ENCODE peak calls at places on chromosomes 12 and 14, in four cellular contexts. X is K562; K is cardiac muscle cell; N is CD8-positive, alpha-beta T cell. E is an unnamed sample.
A peak's percentile ranks its signal among the peaks of the same experiment; 100 is the strongest.

GRCh38 chr12:24839268-24839791 is 109.6 kb downstream of the BCAT1 start:
- DNase-seq in K (no peak), N (no peak), X (no peak), E (no peak)

GRCh38 chr14:63493246-63493645 is 49.9 kb downstream of the PPP2R5E start:
- DNase-seq in X (no peak), N (no peak), K (peak; percentile 34), E (peak; percentile 23)

GRCh38 chr12:122610911-122611310 is 83.9 kb downstream of the KNTC1 start:
- DNase-seq in N (no peak), K (no peak), X (no peak), E (no peak)

GRCh38 chr14:49692895-49693737 is at the start of gene KLHDC1:
- DNase-seq in N (peak; percentile 89), K (peak; percentile 85), X (peak; percentile 51), E (peak; percentile 91)

GRCh38 chr12:127271776-127272175 is 995.2 kb upstream of the TMEM132C start:
- DNase-seq in X (no peak), K (no peak), N (no peak), E (no peak)

GRCh38 chr12:55499810-55500252 is 7.7 kb downstream of the OR6C68 start:
- DNase-seq in N (no peak), X (no peak), K (peak; percentile 35), E (peak; percentile 69)

GRCh38 chr12:55720894-55721444 is 776 bp downstream of the RDH5 start:
- DNase-seq in K (no peak), X (no peak), N (no peak), E (peak; percentile 74)

GRCh38 chr14:104937161-104937560 is 12.5 kb downstream of the PLD4 start:
- DNase-seq in K (no peak), N (no peak), X (no peak), E (no peak)

GRCh38 chr12:43482311-43483085 is 69.5 kb downstream of the ADAMTS20 start:
- DNase-seq in N (no peak), X (no peak), K (no peak), E (no peak)

DNA sequence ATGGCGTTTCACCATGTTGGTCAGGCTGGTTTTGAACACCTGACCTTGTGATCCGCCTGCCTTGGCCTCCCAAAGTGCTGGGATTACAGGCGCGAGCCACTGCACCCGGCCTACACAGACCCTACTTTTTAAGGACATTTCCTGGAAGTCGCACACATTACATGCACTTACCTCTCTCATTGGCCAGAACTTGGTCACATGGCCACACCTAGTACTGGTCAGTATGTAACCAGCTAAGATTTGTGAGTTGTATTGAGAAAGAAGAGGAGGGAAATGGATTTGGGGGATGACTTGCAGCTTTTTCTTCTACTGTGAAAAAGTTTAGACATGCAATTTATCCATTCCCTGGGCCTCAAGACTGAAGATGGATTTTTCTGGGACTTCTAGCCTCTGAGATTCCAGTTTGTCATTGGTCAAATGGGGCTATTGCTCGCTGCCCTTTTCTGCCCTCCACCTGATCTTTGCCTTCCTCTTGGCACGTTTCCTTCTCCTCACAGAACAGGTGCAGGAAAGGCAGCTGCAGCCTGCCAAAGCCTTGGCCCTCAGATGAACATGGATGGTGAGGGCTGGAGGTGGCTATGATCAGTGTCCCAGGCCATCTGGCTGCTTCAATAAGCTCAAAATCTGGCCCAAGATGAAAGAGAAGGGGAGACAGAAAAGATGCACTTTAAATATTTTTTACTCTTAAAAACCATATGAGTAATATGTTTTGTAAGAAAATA is 7.1 kb upstream of the ZDHHC22 start:
- DNase-seq in X (peak; percentile 20), N (no peak), K (no peak), E (no peak)
- H3K27me3 ChIP-seq in X (peaks cover 12% of the 10 kb centered on the region), N (peaks cover 6% of the 10 kb centered on the region), K (peaks cover 33% of the 10 kb centered on the region), E (peaks cover 45% of the 10 kb centered on the region)

DNA sequence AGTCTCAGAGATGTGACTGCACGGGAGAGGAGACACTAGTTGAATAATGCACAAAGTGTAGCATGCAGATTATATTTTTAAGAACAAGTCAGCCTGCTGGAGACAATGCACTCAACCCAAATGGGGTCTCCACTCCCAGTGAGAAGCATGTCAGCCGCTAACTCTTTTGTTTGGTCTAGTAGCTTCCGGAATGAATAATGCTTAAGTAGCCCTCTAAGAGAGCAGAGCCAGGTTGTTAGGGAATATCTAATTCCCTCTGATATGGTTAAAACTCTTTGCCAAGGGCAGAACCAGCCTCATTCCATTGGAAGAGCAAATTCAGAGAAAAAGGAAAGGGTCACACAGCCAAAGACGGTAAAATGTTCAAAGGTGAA is 80.4 kb downstream of the DAD1 start:
- DNase-seq in K (no peak), X (no peak), N (no peak), E (no peak)
- H3K4me1 ChIP-seq in K (peaks cover 21% of the 10 kb centered on the region), X (no peaks in the 10 kb centered on the region), N (peaks cover 75% of the 10 kb centered on the region), E (peaks cover 23% of the 10 kb centered on the region)

DNA sequence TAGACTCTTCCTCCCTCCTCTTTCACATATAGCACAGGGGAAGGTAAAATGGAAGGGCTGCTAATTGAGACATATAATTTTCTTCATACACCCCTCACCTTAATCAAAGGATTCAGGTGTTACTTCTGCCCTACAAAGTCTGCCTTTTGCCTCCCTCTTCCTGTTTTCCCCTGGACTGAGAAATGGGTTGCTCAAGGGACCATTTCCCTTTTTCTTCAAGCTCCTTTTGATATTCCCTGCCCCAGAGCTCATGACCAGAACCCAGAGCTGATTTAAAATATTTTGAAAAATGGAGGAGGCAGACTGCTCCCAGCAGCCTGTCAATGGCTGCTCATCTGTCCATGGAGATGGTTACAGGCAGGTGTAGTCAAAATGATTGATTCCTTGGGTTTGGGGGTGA is 6.3 kb upstream of the PIP4K2C start:
- DNase-seq in N (no peak), X (no peak), K (no peak), E (no peak)
- H3K27me3 ChIP-seq in N (no peaks in the 10 kb centered on the region), X (no peaks in the 10 kb centered on the region), K (peaks cover 56% of the 10 kb centered on the region), E (peaks cover 42% of the 10 kb centered on the region)

GRCh38 chr12:45973526-45973925 is 16.8 kb downstream of the SCAF11 start:
- DNase-seq in N (no peak), K (no peak), X (no peak), E (no peak)
- H3K4me1 ChIP-seq in N (peaks cover 24% of the 10 kb centered on the region), K (peaks cover 33% of the 10 kb centered on the region), X (peaks cover 5% of the 10 kb centered on the region), E (peaks cover 15% of the 10 kb centered on the region)

GRCh38 chr12:76446090-76446489 is 97.9 kb upstream of the BBS10 start:
- DNase-seq in X (no peak), K (no peak), N (no peak), E (no peak)
- H3K27me3 ChIP-seq in X (no peaks in the 10 kb centered on the region), K (no peaks in the 10 kb centered on the region), N (no peaks in the 10 kb centered on the region), E (no peaks in the 10 kb centered on the region)